ENCODE peak calls at places on chromosomes 12 and 14, in six cellular contexts. One of them, this sample, is unnamed.

GRCh38 chr12:97948591-97948990 is 486.0 kb downstream of the RMST start:
- DNase-seq in trophoblast cell: no peak
- DNase-seq in lower lobe of right lung: no peak
- DNase-seq in prostate gland: no peak
- DNase-seq in A673: no peak
- DNase-seq in colonic mucosa: no peak
- DNase-seq in this sample: no peak

GRCh38 chr12:30537228-30537627 is 158.4 kb downstream of the IPO8 start:
- DNase-seq in A673: no peak
- DNase-seq in colonic mucosa: no peak
- DNase-seq in prostate gland: no peak
- DNase-seq in trophoblast cell: no peak
- DNase-seq in lower lobe of right lung: no peak
- DNase-seq in this sample: no peak

GRCh38 chr14:99682809-99683618 is 1.1 kb upstream of the CYP46A1 start:
- DNase-seq in trophoblast cell: peak; percentile 88
- DNase-seq in A673: peak; percentile 84
- DNase-seq in prostate gland: peak; percentile 72
- DNase-seq in lower lobe of right lung: peak; percentile 86
- DNase-seq in colonic mucosa: peak; percentile 84
- DNase-seq in this sample: peak; percentile 74

GRCh38 chr12:30806989-30807694 is 52.4 kb upstream of the CAPRIN2 start:
- DNase-seq in trophoblast cell: peak; percentile 76
- DNase-seq in lower lobe of right lung: no peak
- DNase-seq in colonic mucosa: peak; percentile 35
- DNase-seq in A673: peak; percentile 86
- DNase-seq in prostate gland: peak; percentile 45
- DNase-seq in this sample: peak; percentile 35

GRCh38 chr12:130081420-130081819 is 80.8 kb upstream of the FZD10 start:
- DNase-seq in lower lobe of right lung: no peak
- DNase-seq in A673: no peak
- DNase-seq in colonic mucosa: no peak
- DNase-seq in trophoblast cell: no peak
- DNase-seq in prostate gland: no peak
- DNase-seq in this sample: no peak

GRCh38 chr12:75389706-75390105 is 1.2 kb upstream of the GLIPR1L2 start:
- DNase-seq in colonic mucosa: no peak
- DNase-seq in prostate gland: no peak
- DNase-seq in lower lobe of right lung: no peak
- DNase-seq in A673: no peak
- DNase-seq in trophoblast cell: no peak
- DNase-seq in this sample: no peak

GRCh38 chr12:88472248-88472647 is 108.0 kb downstream of the KITLG start:
- DNase-seq in trophoblast cell: no peak
- DNase-seq in prostate gland: no peak
- DNase-seq in colonic mucosa: no peak
- DNase-seq in A673: no peak
- DNase-seq in lower lobe of right lung: no peak
- DNase-seq in this sample: no peak

GRCh38 chr12:72144553-72144952 is 127.6 kb upstream of the TRHDE start:
- DNase-seq in lower lobe of right lung: no peak
- DNase-seq in A673: no peak
- DNase-seq in prostate gland: no peak
- DNase-seq in trophoblast cell: no peak
- DNase-seq in colonic mucosa: no peak
- DNase-seq in this sample: no peak

GRCh38 chr14:80565001-80565400 is 353.7 kb upstream of the DIO2 start:
- DNase-seq in A673: no peak
- DNase-seq in trophoblast cell: peak; percentile 62
- DNase-seq in lower lobe of right lung: no peak
- DNase-seq in colonic mucosa: no peak
- DNase-seq in prostate gland: no peak
- DNase-seq in this sample: no peak

GRCh38 chr14:50084666-50085065 is 31.7 kb downstream of the VCPKMT start:
- DNase-seq in A673: no peak
- DNase-seq in colonic mucosa: peak; percentile 16
- DNase-seq in prostate gland: no peak
- DNase-seq in lower lobe of right lung: no peak
- DNase-seq in trophoblast cell: no peak
- DNase-seq in this sample: no peak

GRCh38 chr14:25461780-25462179 is 411.8 kb upstream of the STXBP6 start:
- DNase-seq in A673: no peak
- DNase-seq in colonic mucosa: no peak
- DNase-seq in prostate gland: no peak
- DNase-seq in trophoblast cell: no peak
- DNase-seq in lower lobe of right lung: no peak
- DNase-seq in this sample: no peak

GRCh38 chr14:39491134-39491541 is 58.9 kb upstream of the FBXO33 start:
- DNase-seq in colonic mucosa: no peak
- DNase-seq in A673: peak; percentile 72
- DNase-seq in trophoblast cell: peak; percentile 68
- DNase-seq in lower lobe of right lung: no peak
- DNase-seq in prostate gland: no peak
- DNase-seq in this sample: peak; percentile 28

GRCh38 chr14:82045339-82045738 is 511.7 kb upstream of the SEL1L start:
- DNase-seq in colonic mucosa: no peak
- DNase-seq in trophoblast cell: no peak
- DNase-seq in prostate gland: no peak
- DNase-seq in A673: no peak
- DNase-seq in lower lobe of right lung: no peak
- DNase-seq in this sample: no peak

GRCh38 chr14:87944987-87945604 is 47.9 kb downstream of the GALC start:
- DNase-seq in prostate gland: no peak
- DNase-seq in A673: peak; percentile 51
- DNase-seq in lower lobe of right lung: no peak
- DNase-seq in trophoblast cell: peak; percentile 69
- DNase-seq in colonic mucosa: no peak
- DNase-seq in this sample: no peak

GRCh38 chr14:77284066-77284855 is 13.3 kb upstream of the NGB start:
- DNase-seq in trophoblast cell: no peak
- DNase-seq in A673: no peak
- DNase-seq in lower lobe of right lung: no peak
- DNase-seq in colonic mucosa: no peak
- DNase-seq in prostate gland: no peak
- DNase-seq in this sample: no peak

GRCh38 chr12:7756993-7757392 is 8.0 kb upstream of the NANOGNB start:
- DNase-seq in colonic mucosa: no peak
- DNase-seq in prostate gland: no peak
- DNase-seq in lower lobe of right lung: no peak
- DNase-seq in A673: no peak
- DNase-seq in trophoblast cell: no peak
- DNase-seq in this sample: no peak

GRCh38 chr12:46219892-46220655 is 48.8 kb downstream of the SLC38A1 start:
- DNase-seq in lower lobe of right lung: no peak
- DNase-seq in A673: peak; percentile 42
- DNase-seq in colonic mucosa: no peak
- DNase-seq in trophoblast cell: peak; percentile 96
- DNase-seq in prostate gland: no peak
- DNase-seq in this sample: no peak

GRCh38 chr12:103882861-103883596 is 42.0 kb upstream of the NT5DC3 start:
- DNase-seq in colonic mucosa: no peak
- DNase-seq in trophoblast cell: no peak
- DNase-seq in lower lobe of right lung: no peak
- DNase-seq in prostate gland: no peak
- DNase-seq in A673: no peak
- DNase-seq in this sample: peak; percentile 38

GRCh38 chr12:108066583-108067234 is 62.4 kb upstream of the WSCD2 start:
- DNase-seq in colonic mucosa: no peak
- DNase-seq in prostate gland: no peak
- DNase-seq in lower lobe of right lung: no peak
- DNase-seq in A673: peak; percentile 5
- DNase-seq in trophoblast cell: no peak
- DNase-seq in this sample: no peak

DNA sequence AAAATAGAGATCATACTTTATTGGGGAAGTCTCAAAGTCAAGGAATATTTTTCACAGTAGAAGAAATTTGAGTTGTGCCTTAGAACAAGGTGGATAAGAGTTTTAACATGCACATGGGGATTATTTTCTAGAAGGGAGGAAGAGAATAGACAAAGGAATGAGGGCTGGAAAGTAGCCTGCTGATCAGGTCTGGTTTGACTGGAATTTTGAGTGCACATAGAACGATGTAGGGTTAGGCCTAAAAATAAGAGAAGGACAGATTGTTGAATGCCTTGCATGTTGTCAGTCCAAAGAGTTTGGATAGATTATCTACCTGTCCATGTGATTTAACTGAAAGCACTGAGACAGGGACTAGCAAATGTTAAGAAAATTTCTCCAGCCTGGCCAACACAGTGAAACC is 87.2 kb downstream of the SRGAP1 start:
- DNase-seq in trophoblast cell: peak; percentile 49
- DNase-seq in prostate gland: no peak
- DNase-seq in A673: no peak
- DNase-seq in lower lobe of right lung: no peak
- DNase-seq in colonic mucosa: no peak
- DNase-seq in this sample: no peak
- H3K4me3 ChIP-seq in trophoblast cell: no peak overlapping the region
- H3K4me3 ChIP-seq in prostate gland: no peak overlapping the region
- H3K4me3 ChIP-seq in A673: no peak overlapping the region
- H3K4me3 ChIP-seq in lower lobe of right lung: no peak overlapping the region
- H3K4me3 ChIP-seq in colonic mucosa: no peak overlapping the region
- H3K4me3 ChIP-seq in this sample: no peak overlapping the region

DNA sequence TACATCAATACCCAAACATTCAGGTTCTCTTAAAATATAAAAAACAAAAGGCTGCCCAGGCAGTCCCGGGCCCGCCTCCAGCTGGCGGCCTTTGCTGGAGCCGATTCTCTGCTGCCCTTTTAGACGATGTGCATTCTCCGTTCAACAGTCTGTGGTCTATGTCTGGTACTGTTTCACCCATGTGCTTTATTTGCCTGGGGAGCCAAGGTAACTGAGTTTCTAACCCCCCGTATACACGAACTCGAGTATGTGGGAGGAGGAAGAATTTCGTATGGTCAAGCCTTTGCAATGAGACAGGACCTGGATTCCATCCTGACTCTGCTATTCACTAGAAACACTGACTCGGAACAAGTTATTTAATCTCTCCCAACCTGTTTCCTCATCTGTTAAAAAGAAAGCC is 54.1 kb upstream of the GPR68 start:
- DNase-seq in lower lobe of right lung: peak; percentile 31
- DNase-seq in prostate gland: no peak
- DNase-seq in trophoblast cell: no peak
- DNase-seq in colonic mucosa: no peak
- DNase-seq in A673: no peak
- DNase-seq in this sample: no peak
- H3K9me3 ChIP-seq in lower lobe of right lung: no peaks in the 10 kb centered on the region
- H3K9me3 ChIP-seq in prostate gland: no peaks in the 10 kb centered on the region
- H3K9me3 ChIP-seq in trophoblast cell: no peaks in the 10 kb centered on the region
- H3K9me3 ChIP-seq in colonic mucosa: no peaks in the 10 kb centered on the region
- H3K9me3 ChIP-seq in A673: no peaks in the 10 kb centered on the region
- H3K9me3 ChIP-seq in this sample: no peaks in the 10 kb centered on the region

DNA sequence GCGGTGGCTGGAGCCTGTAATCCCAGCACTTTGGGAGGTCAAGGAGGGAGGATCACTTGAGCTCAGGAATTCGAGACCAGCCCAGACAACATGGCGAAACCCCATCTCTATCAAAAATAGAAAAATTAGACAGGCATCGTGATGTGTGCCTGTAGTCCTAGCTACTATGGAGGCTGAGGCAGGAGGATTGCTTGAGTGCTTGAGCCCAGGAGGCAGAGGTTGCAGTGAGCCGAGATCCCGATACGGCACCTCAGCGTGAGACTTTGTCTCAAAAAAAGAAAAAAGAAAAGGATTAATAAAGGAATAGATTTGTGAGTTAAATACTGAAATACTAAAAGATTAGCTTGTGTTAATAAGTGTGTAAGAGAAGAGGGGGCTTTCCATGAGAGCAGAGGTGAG is 29.4 kb downstream of the RPGRIP1 start:
- DNase-seq in trophoblast cell: peak; percentile 35
- DNase-seq in A673: no peak
- DNase-seq in prostate gland: no peak
- DNase-seq in colonic mucosa: no peak
- DNase-seq in lower lobe of right lung: no peak
- DNase-seq in this sample: no peak
- H3K4me3 ChIP-seq in trophoblast cell: no peak overlapping the region
- H3K4me3 ChIP-seq in A673: peak overlapping the region; percentile 5
- H3K4me3 ChIP-seq in prostate gland: peak overlapping the region; percentile 16
- H3K4me3 ChIP-seq in colonic mucosa: peak overlapping the region; percentile 27
- H3K4me3 ChIP-seq in lower lobe of right lung: peak overlapping the region; percentile 47
- H3K4me3 ChIP-seq in this sample: no peak overlapping the region

DNA sequence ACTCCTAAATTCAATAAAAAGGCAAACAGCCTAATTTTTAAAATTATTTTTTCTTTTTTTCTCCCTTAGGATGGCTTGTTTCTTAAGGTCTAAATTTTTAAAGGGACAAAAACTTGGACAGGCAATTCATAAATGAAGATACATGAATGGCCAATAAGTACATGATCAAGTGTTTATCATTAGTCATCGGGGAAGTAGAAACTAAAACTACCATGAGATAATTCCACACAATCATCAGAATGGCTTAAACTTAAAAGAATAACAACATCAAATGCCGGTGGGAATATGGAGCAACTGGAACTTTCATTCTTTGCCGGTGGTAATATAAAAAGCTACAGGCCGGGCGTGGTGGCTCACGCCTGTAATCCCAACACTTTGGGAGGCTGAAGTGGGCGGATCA is 29.1 kb downstream of the MOK start:
- DNase-seq in A673: no peak
- DNase-seq in prostate gland: no peak
- DNase-seq in lower lobe of right lung: no peak
- DNase-seq in trophoblast cell: no peak
- DNase-seq in colonic mucosa: no peak
- DNase-seq in this sample: no peak
- H3K9me3 ChIP-seq in A673: no peaks in the 10 kb centered on the region
- H3K9me3 ChIP-seq in prostate gland: no peaks in the 10 kb centered on the region
- H3K9me3 ChIP-seq in lower lobe of right lung: no peaks in the 10 kb centered on the region
- H3K9me3 ChIP-seq in trophoblast cell: no peaks in the 10 kb centered on the region
- H3K9me3 ChIP-seq in colonic mucosa: no peaks in the 10 kb centered on the region
- H3K9me3 ChIP-seq in this sample: no peaks in the 10 kb centered on the region

DNA sequence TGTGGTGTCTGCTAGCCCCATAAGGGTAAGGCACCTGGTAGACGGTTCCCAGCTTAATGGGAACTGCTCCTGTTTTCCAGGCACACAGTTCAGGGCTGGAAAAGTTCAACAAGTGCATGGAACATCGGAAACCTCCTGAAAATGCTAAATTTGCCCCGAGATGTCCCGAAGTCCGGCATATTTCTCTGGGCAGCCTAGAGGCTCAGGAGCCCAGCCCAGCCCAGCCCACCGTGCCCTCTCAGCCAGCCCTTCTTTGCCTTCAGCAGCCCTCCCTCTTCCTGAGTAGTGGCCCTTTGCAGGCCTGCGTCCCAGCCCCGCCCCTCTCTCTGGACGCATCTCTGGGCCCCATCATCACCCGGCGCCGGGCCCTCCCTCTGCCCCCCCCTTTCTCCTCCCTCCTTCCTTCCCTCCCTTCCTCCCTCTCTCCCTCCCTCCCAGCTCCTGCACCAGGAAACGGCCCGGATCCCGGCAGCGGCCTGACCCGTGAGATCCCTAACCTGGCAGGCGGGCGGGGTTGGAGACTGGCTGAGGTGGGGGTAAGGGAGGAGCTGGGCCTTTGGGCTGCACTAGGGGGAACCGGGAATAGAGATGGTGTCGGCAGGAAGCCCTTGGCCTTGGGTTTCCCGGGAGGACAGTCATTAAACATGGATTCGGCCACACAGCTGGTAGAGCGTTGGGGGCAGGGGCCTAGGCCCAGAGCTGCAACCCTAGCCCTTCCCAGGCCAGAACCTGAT is at the start of gene BCL2L2:
- DNase-seq in colonic mucosa: peak; percentile 96
- DNase-seq in trophoblast cell: peak; percentile 81
- DNase-seq in A673: peak; percentile 92
- DNase-seq in lower lobe of right lung: peak; percentile 94
- DNase-seq in prostate gland: peak; percentile 90
- DNase-seq in this sample: peak; percentile 97
- H3K4me3 ChIP-seq in colonic mucosa: peak within 1 kb of the TSS; percentile 70
- H3K4me3 ChIP-seq in trophoblast cell: peak within 1 kb of the TSS; percentile 81
- H3K4me3 ChIP-seq in A673: peak within 1 kb of the TSS; percentile 85
- H3K4me3 ChIP-seq in lower lobe of right lung: peak within 1 kb of the TSS; percentile 65
- H3K4me3 ChIP-seq in prostate gland: peak within 1 kb of the TSS; percentile 62
- H3K4me3 ChIP-seq in this sample: peak within 1 kb of the TSS; percentile 73

This sample was measured in thyroid gland.